ENCODE peak calls at places on chromosomes 5 and 9, in six cellular contexts. One of them, this sample, is unnamed. For H3K36me3 and H3K4me1, the result is how much of the 10 kb centered on the place peaks cover.

GRCh38 chr5:73985145-73985544 is 359.1 kb downstream of the ARHGEF28 start:
- DNase-seq in CD8-positive, alpha-beta memory T cell: no peak
- DNase-seq in psoas muscle: no peak
- DNase-seq in tibial nerve: no peak
- DNase-seq in astrocyte: peak
- DNase-seq in tibial artery: no peak
- DNase-seq in this sample: no peak

GRCh38 chr5:63923914-63924313 is 38.3 kb downstream of the HTR1A start:
- DNase-seq in tibial nerve: no peak
- DNase-seq in astrocyte: no peak
- DNase-seq in tibial artery: no peak
- DNase-seq in CD8-positive, alpha-beta memory T cell: no peak
- DNase-seq in psoas muscle: no peak
- DNase-seq in this sample: no peak

GRCh38 chr9:118515947-118516346 is 811.7 kb downstream of the TLR4 start:
- DNase-seq in CD8-positive, alpha-beta memory T cell: no peak
- DNase-seq in astrocyte: no peak
- DNase-seq in psoas muscle: no peak
- DNase-seq in tibial nerve: no peak
- DNase-seq in tibial artery: no peak
- DNase-seq in this sample: no peak

GRCh38 chr5:82642313-82642712 is 364.2 kb upstream of the RPS23 start:
- DNase-seq in CD8-positive, alpha-beta memory T cell: no peak
- DNase-seq in tibial artery: no peak
- DNase-seq in tibial nerve: no peak
- DNase-seq in astrocyte: no peak
- DNase-seq in psoas muscle: no peak
- DNase-seq in this sample: no peak

GRCh38 chr5:34522599-34523381 is 133.3 kb upstream of the RAI14 start:
- DNase-seq in tibial nerve: peak
- DNase-seq in astrocyte: peak
- DNase-seq in tibial artery: peak
- DNase-seq in psoas muscle: no peak
- DNase-seq in CD8-positive, alpha-beta memory T cell: peak
- DNase-seq in this sample: no peak

GRCh38 chr9:137511758-137512463 is 38.3 kb downstream of the PNPLA7 start:
- DNase-seq in tibial artery: no peak
- DNase-seq in psoas muscle: no peak
- DNase-seq in astrocyte: no peak
- DNase-seq in tibial nerve: no peak
- DNase-seq in CD8-positive, alpha-beta memory T cell: no peak
- DNase-seq in this sample: no peak

GRCh38 chr5:149387982-149388381 is 8.9 kb upstream of the IL17B start:
- DNase-seq in tibial nerve: no peak
- DNase-seq in CD8-positive, alpha-beta memory T cell: no peak
- DNase-seq in tibial artery: no peak
- DNase-seq in astrocyte: peak
- DNase-seq in psoas muscle: no peak
- DNase-seq in this sample: no peak

GRCh38 chr5:175579742-175580432 is 78.0 kb upstream of the HRH2 start:
- DNase-seq in psoas muscle: no peak
- DNase-seq in tibial artery: no peak
- DNase-seq in astrocyte: peak
- DNase-seq in tibial nerve: no peak
- DNase-seq in CD8-positive, alpha-beta memory T cell: no peak
- DNase-seq in this sample: no peak

DNA sequence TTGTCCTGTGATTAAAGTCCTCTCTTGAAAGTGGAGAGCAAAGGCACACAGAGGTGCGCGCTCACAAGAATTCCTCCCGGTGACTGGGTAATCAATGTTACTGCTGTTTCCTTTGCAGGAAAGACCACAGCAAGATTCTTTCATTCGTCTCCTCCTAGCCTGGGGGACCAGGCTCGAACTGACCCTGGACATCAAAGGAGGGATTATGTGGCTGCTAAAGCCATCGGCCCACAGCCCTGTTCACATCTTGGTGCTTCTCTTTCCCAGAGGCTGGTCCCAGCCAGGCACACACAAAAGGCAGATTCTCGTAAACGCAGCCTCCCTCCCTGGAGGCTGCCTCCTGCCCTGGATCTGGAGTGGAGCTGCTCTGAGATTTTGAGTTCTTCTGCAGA is 230.9 kb downstream of the FANCC start:
- DNase-seq in tibial artery: peak
- DNase-seq in psoas muscle: no peak
- DNase-seq in CD8-positive, alpha-beta memory T cell: no peak
- DNase-seq in tibial nerve: no peak
- DNase-seq in astrocyte: no peak
- DNase-seq in this sample: peak
- H3K36me3 ChIP-seq in tibial artery: under half
- H3K36me3 ChIP-seq in psoas muscle: under half
- H3K36me3 ChIP-seq in CD8-positive, alpha-beta memory T cell: under half
- H3K36me3 ChIP-seq in tibial nerve: half or more
- H3K36me3 ChIP-seq in astrocyte: under half
- H3K36me3 ChIP-seq in this sample: under half

DNA sequence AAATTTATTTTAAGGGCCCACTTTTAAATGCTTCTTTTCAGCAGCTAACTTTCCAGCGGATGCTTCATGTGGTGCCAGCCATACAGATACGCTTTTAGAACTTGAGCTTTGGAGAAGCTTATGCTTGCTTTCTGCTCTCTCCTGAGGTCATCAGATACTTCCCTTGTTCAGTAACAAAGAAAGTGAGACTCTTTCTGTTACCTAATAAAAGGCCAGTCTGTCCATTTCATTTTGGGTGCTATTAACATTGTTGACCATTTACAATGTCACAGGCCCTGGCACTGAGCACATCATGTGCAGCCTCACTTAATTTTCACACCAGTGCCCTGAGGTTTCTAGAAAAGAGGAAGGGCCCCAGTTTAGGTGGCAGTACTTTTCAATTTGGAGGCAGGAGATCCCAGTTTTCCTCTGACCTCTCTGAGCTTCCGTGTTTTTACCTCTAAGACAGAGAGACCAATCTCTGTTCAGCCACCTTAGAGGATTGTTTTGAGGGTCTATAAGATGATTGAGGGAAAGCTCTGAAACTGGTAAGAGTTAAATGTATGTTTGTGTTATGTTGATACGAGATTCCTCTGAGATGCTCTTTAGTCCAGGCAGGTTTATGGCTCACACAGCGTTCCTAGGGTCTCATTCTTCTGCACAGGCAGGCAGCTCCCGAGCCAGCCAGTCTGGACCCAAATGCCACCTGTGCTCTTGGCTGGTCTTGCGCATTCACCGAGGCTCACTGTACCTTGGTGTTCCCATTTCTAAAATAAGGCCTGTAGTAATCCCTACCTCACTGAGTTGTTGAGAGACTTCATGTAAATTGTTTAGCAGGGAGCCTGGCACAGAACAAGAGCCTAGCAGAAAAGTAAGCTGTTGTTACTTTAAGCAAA is 4.4 kb downstream of the ABL1 start:
- DNase-seq in astrocyte: no peak
- DNase-seq in tibial artery: no peak
- DNase-seq in tibial nerve: no peak
- DNase-seq in psoas muscle: no peak
- DNase-seq in CD8-positive, alpha-beta memory T cell: no peak
- DNase-seq in this sample: no peak
- H3K4me3 ChIP-seq in astrocyte: no peak
- H3K4me3 ChIP-seq in tibial artery: peak
- H3K4me3 ChIP-seq in tibial nerve: no peak
- H3K4me3 ChIP-seq in psoas muscle: no peak
- H3K4me3 ChIP-seq in CD8-positive, alpha-beta memory T cell: no peak
- H3K4me3 ChIP-seq in this sample: no peak

DNA sequence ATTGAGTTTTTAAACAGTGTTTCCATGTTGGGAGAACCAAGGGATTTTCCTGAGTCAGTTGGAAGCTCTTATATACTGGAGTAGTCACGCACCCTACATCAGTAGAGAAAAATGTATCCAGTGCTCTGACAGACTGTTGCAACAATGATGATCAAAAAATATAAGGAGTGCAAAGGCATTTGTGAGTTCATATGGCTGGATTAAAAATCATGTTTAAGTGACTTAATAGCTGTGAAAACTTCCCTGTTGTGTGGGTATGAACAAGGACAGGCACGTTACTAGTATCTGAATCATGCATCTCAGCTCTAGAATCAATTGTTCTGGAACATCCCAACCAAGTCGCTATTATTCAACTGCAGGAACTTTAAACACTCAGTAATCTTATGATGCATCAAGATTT is 229.7 kb downstream of the ROR2 start:
- DNase-seq in astrocyte: no peak
- DNase-seq in psoas muscle: no peak
- DNase-seq in tibial nerve: no peak
- DNase-seq in CD8-positive, alpha-beta memory T cell: no peak
- DNase-seq in tibial artery: no peak
- DNase-seq in this sample: no peak
- H3K4me1 ChIP-seq in astrocyte: under half
- H3K4me1 ChIP-seq in psoas muscle: under half
- H3K4me1 ChIP-seq in tibial nerve: under half
- H3K4me1 ChIP-seq in CD8-positive, alpha-beta memory T cell: under half
- H3K4me1 ChIP-seq in tibial artery: under half
- H3K4me1 ChIP-seq in this sample: under half

GRCh38 chr5:1478333-1478732 is 33.1 kb upstream of the SLC6A3 start:
- DNase-seq in tibial nerve: no peak
- DNase-seq in astrocyte: no peak
- DNase-seq in tibial artery: peak
- DNase-seq in psoas muscle: no peak
- DNase-seq in CD8-positive, alpha-beta memory T cell: no peak
- DNase-seq in this sample: no peak
- H3K36me3 ChIP-seq in tibial nerve: half or more
- H3K36me3 ChIP-seq in astrocyte: under half
- H3K36me3 ChIP-seq in tibial artery: under half
- H3K36me3 ChIP-seq in psoas muscle: under half
- H3K36me3 ChIP-seq in CD8-positive, alpha-beta memory T cell: under half
- H3K36me3 ChIP-seq in this sample: under half

GRCh38 chr5:12320331-12320730 is 416.1 kb upstream of the CTNND2 start:
- DNase-seq in CD8-positive, alpha-beta memory T cell: no peak
- DNase-seq in tibial nerve: no peak
- DNase-seq in astrocyte: no peak
- DNase-seq in psoas muscle: no peak
- DNase-seq in tibial artery: no peak
- DNase-seq in this sample: no peak

GRCh38 chr5:12313602-12314001 is 409.4 kb upstream of the CTNND2 start:
- DNase-seq in tibial nerve: no peak
- DNase-seq in psoas muscle: no peak
- DNase-seq in astrocyte: no peak
- DNase-seq in CD8-positive, alpha-beta memory T cell: no peak
- DNase-seq in tibial artery: no peak
- DNase-seq in this sample: no peak

GRCh38 chr5:12312343-12312742 is 408.1 kb upstream of the CTNND2 start:
- DNase-seq in CD8-positive, alpha-beta memory T cell: no peak
- DNase-seq in tibial nerve: no peak
- DNase-seq in astrocyte: no peak
- DNase-seq in tibial artery: no peak
- DNase-seq in psoas muscle: no peak
- DNase-seq in this sample: no peak

GRCh38 chr5:12322042-12322441 is 417.8 kb upstream of the CTNND2 start:
- DNase-seq in psoas muscle: no peak
- DNase-seq in astrocyte: no peak
- DNase-seq in tibial artery: no peak
- DNase-seq in CD8-positive, alpha-beta memory T cell: no peak
- DNase-seq in tibial nerve: no peak
- DNase-seq in this sample: no peak

DNA sequence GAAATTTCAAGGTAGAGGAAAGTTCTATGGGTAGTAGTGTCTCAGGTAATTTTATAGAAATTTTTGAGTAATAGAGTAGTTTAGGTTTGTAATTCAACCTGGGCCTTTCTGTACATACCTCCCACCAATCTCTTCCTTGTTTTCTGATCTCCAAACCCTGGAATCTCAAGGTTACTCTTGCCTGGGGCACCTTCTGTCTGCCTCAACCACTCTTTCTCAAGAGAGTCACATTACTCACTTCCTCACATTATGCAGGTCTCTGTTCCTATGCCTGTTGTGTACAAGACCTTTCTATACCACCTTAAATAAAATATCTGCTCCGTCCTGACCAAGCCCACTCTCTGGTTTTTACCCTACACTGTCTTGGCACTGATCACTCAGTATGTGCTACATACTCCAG is 412.6 kb upstream of the CTNND2 start:
- DNase-seq in psoas muscle: no peak
- DNase-seq in tibial nerve: no peak
- DNase-seq in astrocyte: no peak
- DNase-seq in tibial artery: no peak
- DNase-seq in CD8-positive, alpha-beta memory T cell: no peak
- DNase-seq in this sample: no peak
- H3K4me3 ChIP-seq in psoas muscle: no peak
- H3K4me3 ChIP-seq in tibial nerve: no peak
- H3K4me3 ChIP-seq in astrocyte: no peak
- H3K4me3 ChIP-seq in tibial artery: no peak
- H3K4me3 ChIP-seq in CD8-positive, alpha-beta memory T cell: no peak
- H3K4me3 ChIP-seq in this sample: no peak

GRCh38 chr9:124760719-124761118 is 10.4 kb downstream of the NR6A1 start:
- DNase-seq in tibial nerve: no peak
- DNase-seq in tibial artery: no peak
- DNase-seq in psoas muscle: no peak
- DNase-seq in astrocyte: no peak
- DNase-seq in CD8-positive, alpha-beta memory T cell: no peak
- DNase-seq in this sample: no peak
- H3K4me1 ChIP-seq in tibial nerve: under half
- H3K4me1 ChIP-seq in tibial artery: under half
- H3K4me1 ChIP-seq in psoas muscle: under half
- H3K4me1 ChIP-seq in astrocyte: under half
- H3K4me1 ChIP-seq in CD8-positive, alpha-beta memory T cell: under half
- H3K4me1 ChIP-seq in this sample: under half

GRCh38 chr9:134048582-134048968 is 19.3 kb downstream of the BRD3 start:
- DNase-seq in CD8-positive, alpha-beta memory T cell: no peak
- DNase-seq in astrocyte: no peak
- DNase-seq in psoas muscle: no peak
- DNase-seq in tibial nerve: no peak
- DNase-seq in tibial artery: no peak
- DNase-seq in this sample: no peak
- H3K36me3 ChIP-seq in CD8-positive, alpha-beta memory T cell: under half
- H3K36me3 ChIP-seq in astrocyte: under half
- H3K36me3 ChIP-seq in psoas muscle: half or more
- H3K36me3 ChIP-seq in tibial nerve: half or more
- H3K36me3 ChIP-seq in tibial artery: half or more
- H3K36me3 ChIP-seq in this sample: under half